ENCODE peak calls at places on chromosomes 4 and X, in seven cellular contexts. H is amniotic stem cell; D is stimulated activated CD4-positive, alpha-beta T cell treated with anti-CD3 and anti-CD28 coated beads, Interleukin-2, amount 100 ng/mL, for 48 hours; I is ureter; P is thyroid gland; M is ELR; V is HTR-8/SVneo. A is an unnamed sample.

GRCh38 chrX:10971759-10972158 is 139.4 kb upstream of the HCCS start:
- DNase-seq in M (no peak), D (no peak), V (no peak), P (no peak), I (no peak), H (no peak), A (no peak)

GRCh38 chr4:53189011-53189410 is 176.8 kb downstream of the SCFD2 start:
- DNase-seq in D (no peak), P (no peak), I (no peak), H (peak; percentile 38), V (no peak), M (peak; percentile 28), A (no peak)

GRCh38 chr4:183808102-183808466 is 97.0 kb upstream of the STOX2 start:
- DNase-seq in H (no peak), M (no peak), I (no peak), P (no peak), D (no peak), V (no peak), A (no peak)

GRCh38 chr4:48173055-48173991 is 39.3 kb upstream of the TXK start:
- DNase-seq in H (peak; percentile 24), I (no peak), M (peak; percentile 87), P (no peak), V (peak; percentile 74), D (no peak), A (no peak)

GRCh38 chr4:145679520-145679919 is 426 bp upstream of the C4orf51 start:
- DNase-seq in H (peak; percentile 66), P (peak; percentile 95), M (peak; percentile 84), I (peak; percentile 47), V (peak; percentile 47), D (no peak), A (no peak)

GRCh38 chr4:136713140-136713539 is 819.2 kb downstream of the PCDH18 start:
- DNase-seq in P (no peak), V (peak; percentile 12), I (no peak), D (no peak), H (peak; percentile 18), M (peak; percentile 66), A (no peak)

GRCh38 chr4:168584321-168584771 is 87.5 kb downstream of the PALLD start:
- DNase-seq in M (peak; percentile 79), V (no peak), H (peak; percentile 32), I (no peak), P (no peak), D (no peak), A (no peak)

GRCh38 chr4:47913858-47914218 is 545 bp downstream of the NFXL1 start:
- DNase-seq in D (peak; percentile 27), H (no peak), M (peak; percentile 38), V (peak; percentile 10), P (peak; percentile 47), I (peak; percentile 54), A (peak; percentile 5)

GRCh38 chr4:8324640-8325239 is 55.2 kb downstream of the HTRA3 start:
- DNase-seq in D (no peak), I (peak; percentile 8), H (no peak), V (no peak), M (no peak), P (no peak), A (no peak)